ENCODE peak calls at places on chromosomes 7 and 10, in six cellular contexts. M is T-helper 9 cell, F is astrocyte of the cerebellum, I is NCI-H2081, Z is NCI-H69, G is T follicular helper cell. D is an unnamed sample.
A peak's percentile ranks its signal among the peaks of the same experiment; 100 is the strongest.

GRCh38 chr7:2253021-2253420 is 11.0 kb downstream of the NUDT1 start:
- DNase-seq in M (no peak), F (no peak), I (no peak), Z (no peak), G (no peak), D (no peak)

GRCh38 chr7:15503603-15504280 is 58.1 kb downstream of the AGMO start:
- DNase-seq in M (no peak), F (no peak), I (no peak), Z (no peak), G (no peak), D (no peak)

GRCh38 chr7:17849504-17849903 is 90.8 kb downstream of the SNX13 start:
- DNase-seq in M (no peak), F (peak; percentile 31), I (no peak), Z (no peak), G (no peak), D (no peak)

GRCh38 chr7:41058986-41059741 is 643.7 kb downstream of the INHBA start:
- DNase-seq in M (no peak), F (no peak), I (peak; percentile 18), Z (peak; percentile 99), G (no peak), D (no peak)

GRCh38 chr7:14739496-14740185 is 162.9 kb downstream of the DGKB start:
- DNase-seq in M (no peak), F (no peak), I (no peak), Z (no peak), G (no peak), D (no peak)

GRCh38 chr7:116633131-116633988 is 38.6 kb upstream of the MET start:
- DNase-seq in M (no peak), F (peak; percentile 36), I (no peak), Z (no peak), G (no peak), D (no peak)

GRCh38 chr7:7122701-7123281 is 59.6 kb upstream of the C1GALT1 start:
- DNase-seq in M (no peak), F (peak; percentile 73), I (no peak), Z (no peak), G (no peak), D (no peak)

GRCh38 chr10:27899058-27899457 is 99.8 kb downstream of the ODAD2 start:
- DNase-seq in M (no peak), F (no peak), I (no peak), Z (no peak), G (no peak), D (no peak)

GRCh38 chr10:95260397-95260881 is 30.4 kb downstream of the PDLIM1 start:
- DNase-seq in M (no peak), F (peak; percentile 74), I (no peak), Z (no peak), G (no peak), D (no peak)